ENCODE peak calls at places on chromosomes 5 and 9, in five cellular contexts. I is GM12891, E is K562, A is HL-60, W is spleen. T is an unnamed sample.

GRCh38 chr9:79428422-79428821 is 143.3 kb upstream of the TLE4 start:
- DNase-seq in I (no peak), E (no peak), A (no peak), W (no peak), T (no peak)

GRCh38 chr9:25678147-25678666 is at the start of gene TUSC1:
- DNase-seq in I (peak), E (no peak), A (peak), W (peak), T (peak)

GRCh38 chr5:175680463-175680862 is 22.6 kb downstream of the HRH2 start:
- DNase-seq in I (no peak), E (no peak), A (no peak), W (peak), T (no peak)

GRCh38 chr9:120876842-120877240 is at the start of gene PHF19:
- DNase-seq in I (peak), E (no peak), A (peak), W (peak), T (peak)

GRCh38 chr5:67319935-67320725 is 123.5 kb upstream of the CD180 start:
- DNase-seq in I (no peak), E (no peak), A (no peak), W (no peak), T (no peak)

GRCh38 chr9:134208310-134208841 is 44.0 kb upstream of the RNU6ATAC start:
- DNase-seq in I (no peak), E (no peak), A (no peak), W (peak), T (no peak)

GRCh38 chr9:127225747-127226646 is 38.6 kb upstream of the GARNL3 start:
- DNase-seq in I (no peak), E (no peak), A (no peak), W (peak), T (no peak)

GRCh38 chr9:126638571-126639132 is 24.9 kb downstream of the LMX1B start:
- DNase-seq in I (no peak), E (no peak), A (no peak), W (no peak), T (no peak)

GRCh38 chr9:38380872-38381534 is 11.5 kb upstream of the ALDH1B1 start:
- DNase-seq in I (no peak), E (peak), A (no peak), W (no peak), T (no peak)

GRCh38 chr5:14101922-14102321 is 41.2 kb upstream of the TRIO start:
- DNase-seq in I (no peak), E (no peak), A (no peak), W (no peak), T (no peak)

GRCh38 chr9:32524558-32525461 is 1.2 kb downstream of the RIGI start:
- DNase-seq in I (no peak), E (no peak), A (no peak), W (peak), T (no peak)

GRCh38 chr9:8863886-8864881 is 1064.6 kb upstream of the DMAC1 start:
- DNase-seq in I (no peak), E (no peak), A (no peak), W (no peak), T (no peak)

GRCh38 chr9:135960328-135961276 is 571 bp downstream of the UBAC1 start:
- DNase-seq in I (no peak), E (no peak), A (peak), W (no peak), T (no peak)

GRCh38 chr9:135959814-135960213 is 1.4 kb downstream of the UBAC1 start:
- DNase-seq in I (no peak), E (no peak), A (no peak), W (no peak), T (no peak)

GRCh38 chr9:135961811-135962695 is 880 bp upstream of the UBAC1 start:
- DNase-seq in I (no peak), E (peak), A (peak), W (no peak), T (no peak)

GRCh38 chr9:135962696-135963307 is 1.6 kb upstream of the UBAC1 start:
- DNase-seq in I (no peak), E (no peak), A (peak), W (no peak), T (no peak)

GRCh38 chr9:135961277-135961705 is at the start of gene UBAC1:
- DNase-seq in I (peak), E (peak), A (peak), W (peak), T (peak)
- TF ChIP-seq POLR2AphosphoS5 in I (no peak), E (no peak), A (peak), W (peak), T (no peak)

DNA sequence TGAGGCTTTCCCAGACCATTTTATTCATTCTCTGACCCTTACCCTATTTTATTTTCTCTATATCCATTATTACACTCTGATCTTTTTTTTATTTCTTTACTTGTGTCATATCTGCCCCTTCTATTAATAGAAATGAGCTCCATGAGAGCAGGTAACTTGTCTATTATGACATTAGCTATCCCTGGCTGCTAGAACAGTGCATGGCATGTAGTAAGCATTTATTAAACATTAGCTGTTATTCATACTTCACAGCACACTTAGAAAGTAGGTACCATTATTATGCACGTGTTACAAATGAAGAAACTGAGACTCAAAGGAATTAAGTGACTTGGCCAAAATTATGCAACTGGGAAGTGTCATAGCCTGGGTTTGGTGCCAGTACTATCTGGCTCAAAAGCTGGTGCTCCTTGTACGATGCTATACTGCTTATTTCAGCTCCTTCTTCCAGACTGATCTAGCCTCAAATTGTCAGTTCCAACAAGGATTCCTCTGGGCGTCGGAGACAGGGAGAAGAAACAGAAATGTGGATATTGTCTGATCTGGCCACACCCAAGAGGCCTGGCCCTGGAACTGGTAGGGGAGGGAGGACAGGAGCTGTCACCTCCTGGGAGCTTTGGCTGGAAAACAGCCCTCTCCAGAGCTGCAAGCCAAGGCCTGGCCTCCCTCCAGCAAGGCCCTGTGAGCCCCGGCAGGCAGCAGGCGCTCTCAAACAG is 10.8 kb upstream of the NIPAL4 start:
- DNase-seq in I (no peak), E (no peak), A (no peak), W (no peak), T (no peak)
- TF ChIP-seq POLR2AphosphoS5 in I (no peak), E (no peak), A (no peak), W (no peak), T (no peak)

GRCh38 chr9:98805506-98806272 is 1.8 kb upstream of the GALNT12 start:
- DNase-seq in I (no peak), E (no peak), A (peak), W (no peak), T (no peak)
- TF ChIP-seq POLR2AphosphoS5 in I (no peak), E (no peak), A (no peak), W (no peak), T (no peak)

GRCh38 chr5:146025108-146025507 is 80.3 kb downstream of the PLAC8L1 start:
- DNase-seq in I (no peak), E (no peak), A (no peak), W (no peak), T (no peak)
- TF ChIP-seq POLR2AphosphoS5 in I (no peak), E (no peak), A (no peak), W (no peak), T (no peak)

DNA sequence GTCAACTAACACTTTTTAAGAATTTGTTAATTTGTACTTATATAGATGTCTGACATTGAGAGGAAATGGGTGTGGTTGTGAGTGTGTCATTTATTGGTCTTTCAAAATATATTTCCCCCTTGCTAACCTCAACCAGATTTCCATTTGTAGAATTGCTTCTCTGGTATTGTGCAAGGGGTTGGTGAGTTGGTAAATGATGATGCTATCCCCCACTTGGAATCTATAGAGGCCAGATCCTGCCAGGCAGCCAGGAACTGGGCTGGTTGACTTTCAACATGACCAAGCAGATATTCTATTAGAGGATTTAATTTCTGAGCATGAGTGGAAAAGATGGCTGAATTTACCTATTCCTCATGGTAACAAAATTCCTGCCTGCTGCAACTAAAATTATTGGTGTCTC is 306.6 kb upstream of the KIF2A start:
- DNase-seq in I (no peak), E (no peak), A (no peak), W (no peak), T (no peak)
- TF ChIP-seq POLR2AphosphoS5 in I (no peak), E (no peak), A (no peak), W (no peak), T (no peak)

GRCh38 chr9:131670247-131670681 is 69.6 kb downstream of the RAPGEF1 start:
- DNase-seq in I (no peak), E (no peak), A (no peak), W (no peak), T (no peak)
- TF ChIP-seq POLR2AphosphoS5 in I (no peak), E (no peak), A (no peak), W (peak), T (no peak)

GRCh38 chr9:74369844-74370243 is 127.3 kb upstream of the RORB start:
- DNase-seq in I (no peak), E (no peak), A (no peak), W (no peak), T (no peak)
- TF ChIP-seq POLR2AphosphoS5 in I (no peak), E (no peak), A (no peak), W (no peak), T (no peak)

GRCh38 chr9:68975644-68976043 is 38.3 kb downstream of the PRKACG start:
- DNase-seq in I (no peak), E (no peak), A (no peak), W (no peak), T (no peak)
- TF ChIP-seq POLR2AphosphoS5 in I (no peak), E (no peak), A (no peak), W (no peak), T (no peak)

GRCh38 chr9:110258671-110259070 is 2.4 kb upstream of the TXN start:
- DNase-seq in I (no peak), E (no peak), A (no peak), W (no peak), T (no peak)
- TF ChIP-seq POLR2AphosphoS5 in I (no peak), E (no peak), A (no peak), W (no peak), T (no peak)